ENCODE peak calls at places on chromosomes 7 and 10, in seven cellular contexts. T, F, Q, E, N, B and I are unnamed samples.

GRCh38 chr10:14355750-14356149 is 25.0 kb upstream of the FRMD4A start:
- DNase-seq in T (no peak), F (no peak), Q (no peak), E (no peak), N (no peak), B (no peak), I (no peak)

GRCh38 chr10:117543245-117543998 is 876 bp downstream of the EMX2 start:
- DNase-seq in T (no peak), F (no peak), Q (no peak), E (no peak), N (no peak), B (no peak), I (no peak)

GRCh38 chr10:62231371-62231770 is 37.3 kb downstream of the RTKN2 start:
- DNase-seq in T (peak), F (peak), Q (no peak), E (no peak), N (peak), B (peak), I (no peak)

GRCh38 chr7:71612011-71612410 is 480.1 kb downstream of the GALNT17 start:
- DNase-seq in T (no peak), F (no peak), Q (no peak), E (no peak), N (peak), B (peak), I (no peak)

GRCh38 chr7:57646219-57646900 is 196.4 kb downstream of the ZNF716 start:
- DNase-seq in T (no peak), F (no peak), Q (no peak), E (no peak), N (no peak), B (no peak), I (no peak)

GRCh38 chr7:30930621-30931020 is 19.0 kb downstream of the AQP1 start:
- DNase-seq in T (no peak), F (no peak), Q (peak), E (no peak), N (no peak), B (no peak), I (no peak)

GRCh38 chr7:155533120-155533826 is 13.1 kb downstream of the CNPY1 start:
- DNase-seq in T (no peak), F (peak), Q (peak), E (no peak), N (no peak), B (no peak), I (no peak)

GRCh38 chr7:7957513-7957912 is 11.1 kb upstream of the GLCCI1 start:
- DNase-seq in T (no peak), F (no peak), Q (no peak), E (no peak), N (no peak), B (no peak), I (no peak)

GRCh38 chr10:30827531-30828120 is 198.1 kb upstream of the LYZL2 start:
- DNase-seq in T (no peak), F (peak), Q (no peak), E (no peak), N (peak), B (peak), I (peak)

GRCh38 chr10:84179059-84179710 is 5.6 kb downstream of the GPR15LG start:
- DNase-seq in T (peak), F (peak), Q (no peak), E (no peak), N (no peak), B (peak), I (no peak)

GRCh38 chr7:92595281-92595680 is 5.1 kb upstream of the FAM133B start:
- DNase-seq in T (peak), F (peak), Q (no peak), E (no peak), N (peak), B (peak), I (no peak)

GRCh38 chr7:96224682-96225081 is 97.2 kb downstream of the SLC25A13 start:
- DNase-seq in T (no peak), F (peak), Q (no peak), E (no peak), N (no peak), B (no peak), I (no peak)

GRCh38 chr10:112811741-112812551 is 138.1 kb upstream of the TCF7L2 start:
- DNase-seq in T (peak), F (peak), Q (peak), E (peak), N (peak), B (peak), I (peak)

GRCh38 chr7:11256501-11256900 is 282.8 kb downstream of the PHF14 start:
- DNase-seq in T (no peak), F (no peak), Q (no peak), E (no peak), N (no peak), B (no peak), I (no peak)

GRCh38 chr10:3057946-3058345 is 9.4 kb upstream of the PFKP start:
- DNase-seq in T (no peak), F (no peak), Q (no peak), E (no peak), N (no peak), B (no peak), I (no peak)

GRCh38 chr7:114423218-114423496 is 8.5 kb downstream of the FOXP2 start:
- DNase-seq in T (no peak), F (no peak), Q (no peak), E (no peak), N (no peak), B (no peak), I (no peak)

GRCh38 chr7:127632276-127632910 is 14.5 kb upstream of the PAX4 start:
- DNase-seq in T (no peak), F (peak), Q (no peak), E (no peak), N (peak), B (peak), I (no peak)

GRCh38 chr7:149296368-149296767 is 34.4 kb downstream of the ZNF783 start:
- DNase-seq in T (no peak), F (no peak), Q (no peak), E (no peak), N (no peak), B (no peak), I (no peak)

GRCh38 chr7:786472-787255 is 45.6 kb upstream of the SUN1 start:
- DNase-seq in T (peak), F (peak), Q (peak), E (peak), N (peak), B (peak), I (no peak)

GRCh38 chr7:30562498-30562897 is 32.2 kb upstream of the GARS1 start:
- DNase-seq in T (no peak), F (peak), Q (no peak), E (no peak), N (peak), B (peak), I (no peak)

GRCh38 chr7:149777551-149778326 is 4.4 kb upstream of the ZNF467 start:
- DNase-seq in T (no peak), F (no peak), Q (no peak), E (no peak), N (no peak), B (no peak), I (no peak)

GRCh38 chr10:63470928-63471327 is 5.2 kb upstream of the JMJD1C start:
- DNase-seq in T (no peak), F (no peak), Q (no peak), E (no peak), N (no peak), B (no peak), I (no peak)

GRCh38 chr10:102376901-102377300 is 18.6 kb upstream of the NFKB2 start:
- DNase-seq in T (no peak), F (no peak), Q (no peak), E (no peak), N (no peak), B (no peak), I (no peak)

GRCh38 chr10:124676416-124677062 is 67.6 kb downstream of the FAM53B start:
- DNase-seq in T (no peak), F (no peak), Q (no peak), E (no peak), N (no peak), B (peak), I (no peak)

GRCh38 chr7:135979674-135980660 is 2.8 kb upstream of the MTPN start:
- DNase-seq in T (no peak), F (peak), Q (no peak), E (no peak), N (peak), B (peak), I (no peak)

GRCh38 chr7:34758111-34758601 is 100.1 kb downstream of the NPSR1 start:
- DNase-seq in T (no peak), F (no peak), Q (no peak), E (no peak), N (no peak), B (no peak), I (no peak)

GRCh38 chr10:13099144-13099665 is 758 bp upstream of the OPTN start:
- DNase-seq in T (peak), F (peak), Q (peak), E (peak), N (no peak), B (no peak), I (no peak)

GRCh38 chr7:18224138-18224537 is 196.5 kb upstream of the PRPS1L1 start:
- DNase-seq in T (no peak), F (no peak), Q (no peak), E (no peak), N (no peak), B (no peak), I (no peak)

GRCh38 chr10:70903262-70903921 is 15.0 kb upstream of the PCBD1 start:
- DNase-seq in T (peak), F (peak), Q (peak), E (no peak), N (peak), B (peak), I (no peak)

GRCh38 chr7:16078076-16078952 is 343.0 kb downstream of the CRPPA start:
- DNase-seq in T (peak), F (peak), Q (peak), E (no peak), N (peak), B (peak), I (no peak)

GRCh38 chr10:118101501-118101900 is 54.8 kb upstream of the RAB11FIP2 start:
- DNase-seq in T (no peak), F (peak), Q (no peak), E (no peak), N (peak), B (peak), I (no peak)

GRCh38 chr7:46512901-46513431 is 591.9 kb upstream of the IGFBP3 start:
- DNase-seq in T (no peak), F (peak), Q (no peak), E (no peak), N (no peak), B (no peak), I (no peak)

GRCh38 chr7:75687246-75688088 is 51.3 kb downstream of the HIP1 start:
- DNase-seq in T (no peak), F (no peak), Q (no peak), E (no peak), N (no peak), B (no peak), I (no peak)

GRCh38 chr10:6350609-6351008 is 147.9 kb downstream of the PFKFB3 start:
- DNase-seq in T (no peak), F (no peak), Q (no peak), E (no peak), N (no peak), B (no peak), I (no peak)

GRCh38 chr7:929311-929711 is 25.2 kb downstream of the ADAP1 start:
- DNase-seq in T (no peak), F (peak), Q (peak), E (no peak), N (no peak), B (no peak), I (no peak)

GRCh38 chr7:116953372-116953726 is at the start of gene ST7:
- DNase-seq in T (peak), F (peak), Q (peak), E (no peak), N (peak), B (peak), I (peak)

DNA sequence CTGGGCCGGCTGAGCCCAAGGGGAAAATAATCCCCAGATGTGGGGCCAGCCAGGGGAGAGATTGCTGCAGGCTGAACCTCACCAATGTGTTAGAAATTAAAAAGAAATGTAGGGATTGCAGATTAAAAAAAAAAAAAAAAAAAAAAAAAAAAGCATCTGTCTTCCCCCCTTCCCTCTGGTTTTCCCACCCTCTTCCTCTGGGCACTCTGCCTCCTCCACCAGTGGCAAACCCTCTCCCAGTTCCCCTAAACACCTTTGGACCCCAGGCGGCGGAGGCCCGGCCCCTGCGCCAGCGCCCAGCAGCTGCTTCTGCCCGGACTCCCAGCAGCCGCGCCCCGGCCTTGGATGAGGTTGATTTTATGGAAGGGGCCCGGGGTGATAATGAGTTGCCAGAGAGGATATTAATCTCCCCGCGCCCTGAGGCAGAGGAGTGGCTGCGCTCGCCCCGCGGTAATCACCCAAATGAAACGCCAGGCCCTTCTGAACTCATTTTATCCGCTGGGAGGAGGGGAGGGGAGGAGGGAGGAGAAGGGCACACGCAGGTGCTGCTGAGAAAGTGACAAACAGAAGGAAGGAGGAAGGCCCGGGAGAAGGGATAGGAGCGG is 6.9 kb downstream of the MNX1 start:
- DNase-seq in T (no peak), F (no peak), Q (no peak), E (no peak), N (no peak), B (no peak), I (no peak)
- TF ChIP-seq CTCF in T (no peak), F (no peak), Q (no peak), E (no peak), N (no peak), B (no peak), I (no peak)

GRCh38 chr7:65731562-65732035 is 141.3 kb upstream of the VKORC1L1 start:
- DNase-seq in T (no peak), F (no peak), Q (peak), E (no peak), N (peak), B (peak), I (no peak)
- TF ChIP-seq CTCF in T (no peak), F (no peak), Q (peak), E (peak), N (peak), B (peak), I (peak)

GRCh38 chr7:26189697-26190096 is 10.8 kb downstream of the HNRNPA2B1 start:
- DNase-seq in T (no peak), F (no peak), Q (no peak), E (no peak), N (no peak), B (no peak), I (no peak)

GRCh38 chr7:26186364-26187311 is 13.9 kb downstream of the HNRNPA2B1 start:
- DNase-seq in T (no peak), F (peak), Q (no peak), E (no peak), N (no peak), B (no peak), I (no peak)

GRCh38 chr7:26187380-26188290 is 12.9 kb downstream of the HNRNPA2B1 start:
- DNase-seq in T (no peak), F (no peak), Q (no peak), E (no peak), N (no peak), B (no peak), I (no peak)

GRCh38 chr7:26189000-26189539 is 11.5 kb downstream of the HNRNPA2B1 start:
- DNase-seq in T (no peak), F (no peak), Q (no peak), E (no peak), N (no peak), B (no peak), I (no peak)

GRCh38 chr7:26188291-26188999 is 12.1 kb downstream of the HNRNPA2B1 start:
- DNase-seq in T (no peak), F (no peak), Q (no peak), E (no peak), N (no peak), B (no peak), I (no peak)
- TF ChIP-seq CTCF in T (no peak), F (no peak), Q (no peak), E (no peak), N (no peak), B (no peak), I (no peak)

GRCh38 chr7:2215851-2216250 is 16.9 kb downstream of the MAD1L1 start:
- DNase-seq in T (no peak), F (no peak), Q (no peak), E (no peak), N (no peak), B (no peak), I (no peak)

GRCh38 chr7:2212906-2213305 is 19.8 kb downstream of the MAD1L1 start:
- DNase-seq in T (no peak), F (no peak), Q (no peak), E (no peak), N (no peak), B (no peak), I (no peak)

GRCh38 chr7:2213551-2214215 is 19.1 kb downstream of the MAD1L1 start:
- DNase-seq in T (no peak), F (no peak), Q (no peak), E (no peak), N (no peak), B (no peak), I (no peak)

GRCh38 chr7:2217206-2217605 is 15.5 kb downstream of the MAD1L1 start:
- DNase-seq in T (no peak), F (no peak), Q (no peak), E (no peak), N (no peak), B (no peak), I (no peak)

DNA sequence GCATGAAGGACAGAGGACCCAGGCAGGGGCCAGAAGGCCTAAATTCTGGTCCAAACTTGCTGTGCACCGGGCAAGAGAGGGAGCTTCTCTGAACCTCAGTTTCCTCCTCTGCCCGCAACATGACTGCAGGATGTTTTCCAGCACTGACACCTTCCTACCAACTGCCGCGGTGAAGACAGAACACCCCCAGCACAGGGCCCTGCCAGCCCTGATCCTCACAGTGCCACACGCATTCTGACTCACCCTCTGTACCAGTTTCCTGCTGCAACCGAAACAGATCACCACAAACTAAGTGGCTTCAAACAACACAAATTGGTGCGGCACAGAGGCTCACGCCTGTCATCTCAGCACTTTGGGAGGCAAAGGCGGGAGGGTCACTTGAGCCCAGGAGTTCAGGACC is 18.1 kb downstream of the MAD1L1 start:
- DNase-seq in T (no peak), F (no peak), Q (no peak), E (no peak), N (no peak), B (no peak), I (no peak)
- TF ChIP-seq CTCF in T (no peak), F (no peak), Q (no peak), E (no peak), N (no peak), B (no peak), I (no peak)